ENCODE peak calls at places on chromosomes 7 and 10, in eight cellular contexts. T is Caco-2, X is kidney epithelial cell, U is testis, G is GM12878, K is aorta, M is AG04450, P is fibroblast of pulmonary artery. I is an unnamed sample.

GRCh38 chr10:28367865-28368541 is 65.1 kb upstream of the MPP7 start:
- DNase-seq in T (no peak), X (no peak), U (no peak), G (peak), K (no peak), M (no peak), P (no peak), I (no peak)

GRCh38 chr10:49552277-49552676 is 13.4 kb upstream of the ERCC6 start:
- DNase-seq in T (peak), X (no peak), U (no peak), G (no peak), K (no peak), M (no peak), P (peak), I (peak)

GRCh38 chr7:154686305-154686704 is 316.6 kb downstream of the PAXIP1 start:
- DNase-seq in T (no peak), X (no peak), U (no peak), G (no peak), K (no peak), M (no peak), P (no peak), I (no peak)

GRCh38 chr7:2086229-2086628 is 146.5 kb downstream of the MAD1L1 start:
- DNase-seq in T (no peak), X (no peak), U (no peak), G (no peak), K (no peak), M (no peak), P (no peak), I (no peak)

GRCh38 chr7:52129278-52129677 is 812.7 kb upstream of the COBL start:
- DNase-seq in T (no peak), X (no peak), U (no peak), G (no peak), K (no peak), M (no peak), P (no peak), I (no peak)

GRCh38 chr7:159141159-159141558 is 3.5 kb downstream of the VIPR2 start:
- DNase-seq in T (no peak), X (no peak), U (peak), G (no peak), K (no peak), M (no peak), P (no peak), I (no peak)

GRCh38 chr7:1296727-1297475 is 64.2 kb downstream of the UNCX start:
- DNase-seq in T (no peak), X (no peak), U (no peak), G (no peak), K (peak), M (no peak), P (no peak), I (no peak)

GRCh38 chr7:88001744-88002530 is 67.9 kb downstream of the ADAM22 start:
- DNase-seq in T (no peak), X (no peak), U (no peak), G (no peak), K (no peak), M (no peak), P (no peak), I (peak)

GRCh38 chr10:14099885-14100284 is 230.8 kb downstream of the FRMD4A start:
- DNase-seq in T (no peak), X (no peak), U (no peak), G (no peak), K (no peak), M (no peak), P (no peak), I (no peak)

GRCh38 chr7:155974186-155974897 is 162.1 kb upstream of the SHH start:
- DNase-seq in T (peak), X (no peak), U (peak), G (no peak), K (peak), M (no peak), P (no peak), I (no peak)

GRCh38 chr10:13062813-13063212 is 37.1 kb upstream of the OPTN start:
- DNase-seq in T (no peak), X (no peak), U (peak), G (no peak), K (no peak), M (no peak), P (no peak), I (no peak)

GRCh38 chr7:111198255-111198654 is 107.3 kb downstream of the LRRN3 start:
- DNase-seq in T (no peak), X (peak), U (no peak), G (no peak), K (no peak), M (peak), P (peak), I (peak)

GRCh38 chr10:107169516-107169915 is 5.0 kb upstream of the SORCS1 start:
- DNase-seq in T (no peak), X (no peak), U (no peak), G (no peak), K (no peak), M (no peak), P (no peak), I (no peak)

GRCh38 chr10:72039377-72039776 is 49.0 kb downstream of the SPOCK2 start:
- DNase-seq in T (peak), X (no peak), U (no peak), G (no peak), K (no peak), M (no peak), P (no peak), I (no peak)

GRCh38 chr10:96673318-96674099 is 46.8 kb downstream of the PIK3AP1 start:
- DNase-seq in T (peak), X (peak), U (peak), G (peak), K (no peak), M (peak), P (peak), I (peak)

GRCh38 chr7:101550641-101551531 is 78.2 kb downstream of the MYL10 start:
- DNase-seq in T (peak), X (no peak), U (no peak), G (no peak), K (peak), M (no peak), P (no peak), I (peak)

GRCh38 chr7:100211342-100211780 is 8.4 kb upstream of the PVRIG start:
- DNase-seq in T (no peak), X (no peak), U (no peak), G (peak), K (no peak), M (no peak), P (no peak), I (no peak)

GRCh38 chr7:21413502-21413901 is 14.4 kb upstream of the SP4 start:
- DNase-seq in T (no peak), X (no peak), U (no peak), G (no peak), K (no peak), M (no peak), P (no peak), I (no peak)

GRCh38 chr7:94696981-94697670 is 41.2 kb upstream of the SGCE start:
- DNase-seq in T (no peak), X (peak), U (peak), G (no peak), K (no peak), M (peak), P (peak), I (peak)

GRCh38 chr10:113788604-113789083 is 37.2 kb downstream of the PLEKHS1 start:
- DNase-seq in T (no peak), X (peak), U (no peak), G (peak), K (no peak), M (peak), P (peak), I (peak)

GRCh38 chr10:1573981-1574380 is 163.3 kb downstream of the ADARB2 start:
- DNase-seq in T (peak), X (no peak), U (no peak), G (no peak), K (no peak), M (no peak), P (no peak), I (no peak)

GRCh38 chr10:106467506-106467905 is 697.0 kb downstream of the SORCS1 start:
- DNase-seq in T (no peak), X (no peak), U (no peak), G (no peak), K (no peak), M (no peak), P (no peak), I (no peak)

GRCh38 chr10:106705576-106706526 is 458.7 kb downstream of the SORCS1 start:
- DNase-seq in T (peak), X (no peak), U (peak), G (no peak), K (no peak), M (peak), P (peak), I (peak)

GRCh38 chr10:126777726-126778125 is 107.2 kb upstream of the C10orf90 start:
- DNase-seq in T (no peak), X (no peak), U (no peak), G (no peak), K (no peak), M (no peak), P (no peak), I (no peak)

GRCh38 chr10:77689339-77689738 is 51.7 kb upstream of the KCNMA1 start:
- DNase-seq in T (no peak), X (no peak), U (no peak), G (no peak), K (no peak), M (no peak), P (no peak), I (no peak)
- H3K4me3 ChIP-seq in T (no peak), X (no peak), U (no peak), G (no peak), K (no peak), M (no peak), P (no peak), I (no peak)

DNA sequence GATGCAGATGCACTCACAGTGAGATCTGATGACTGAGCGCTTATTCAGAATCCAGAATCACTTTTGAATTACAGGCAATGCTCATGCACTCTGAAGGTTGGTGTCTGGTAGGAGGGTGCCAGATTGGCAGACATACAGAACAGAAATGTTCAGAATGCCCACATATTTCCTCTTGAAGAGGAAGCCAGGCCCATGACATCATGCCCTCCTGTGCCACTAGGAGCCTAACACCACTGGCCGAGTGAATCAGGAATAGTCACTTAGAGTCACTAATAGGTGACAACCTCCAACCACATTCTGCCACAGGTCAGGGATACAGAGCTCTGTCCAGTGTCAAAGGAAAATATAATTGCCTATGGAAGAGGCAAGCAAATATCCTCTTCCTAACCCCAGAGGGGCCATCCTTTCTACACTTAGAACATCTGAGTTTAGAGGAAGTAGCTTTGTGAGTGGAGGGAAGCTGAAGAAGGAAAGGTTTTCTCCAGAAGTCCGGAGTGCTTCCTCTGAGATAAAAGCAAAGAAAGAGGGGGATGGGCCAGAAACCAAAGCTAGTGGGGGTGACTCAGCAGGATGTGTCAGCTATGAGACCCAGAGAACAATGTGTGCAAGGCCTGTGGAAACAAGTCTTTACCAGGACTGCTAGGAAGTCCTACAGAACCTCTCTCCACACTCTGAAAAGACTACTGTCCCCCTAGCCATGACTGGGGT is 838.8 kb downstream of the GRID1 start:
- DNase-seq in T (no peak), X (no peak), U (no peak), G (no peak), K (no peak), M (no peak), P (peak), I (no peak)
- H3K4me3 ChIP-seq in T (no peak), X (no peak), U (no peak), G (no peak), K (no peak), M (no peak), P (no peak), I (no peak)

GRCh38 chr7:150567168-150567567 is at the start of gene GIMAP4:
- DNase-seq in T (no peak), X (no peak), U (no peak), G (no peak), K (no peak), M (no peak), P (no peak), I (no peak)
- H3K4me3 ChIP-seq in T (no peak), X (no peak), U (peak), G (peak), K (no peak), M (no peak), P (no peak), I (no peak)

GRCh38 chr7:44058759-44059218 is 6.6 kb downstream of the PGAM2 start:
- DNase-seq in T (no peak), X (no peak), U (no peak), G (no peak), K (peak), M (no peak), P (no peak), I (no peak)

GRCh38 chr7:44060948-44061644 is 4.3 kb downstream of the PGAM2 start:
- DNase-seq in T (no peak), X (no peak), U (no peak), G (no peak), K (peak), M (no peak), P (no peak), I (no peak)

GRCh38 chr7:44059219-44060090 is 5.9 kb downstream of the PGAM2 start:
- DNase-seq in T (peak), X (no peak), U (no peak), G (no peak), K (peak), M (no peak), P (no peak), I (no peak)

GRCh38 chr7:44061645-44062179 is 3.7 kb downstream of the PGAM2 start:
- DNase-seq in T (no peak), X (no peak), U (no peak), G (no peak), K (peak), M (no peak), P (no peak), I (no peak)

GRCh38 chr7:44060091-44060947 is 5.0 kb downstream of the PGAM2 start:
- DNase-seq in T (peak), X (no peak), U (no peak), G (no peak), K (peak), M (no peak), P (no peak), I (no peak)
- H3K4me3 ChIP-seq in T (no peak), X (no peak), U (no peak), G (no peak), K (no peak), M (no peak), P (no peak), I (no peak)

GRCh38 chr7:142407939-142408573 is 150.2 kb upstream of the PRSS58 start:
- DNase-seq in T (no peak), X (no peak), U (no peak), G (no peak), K (no peak), M (no peak), P (peak), I (no peak)
- H3K4me3 ChIP-seq in T (no peak), X (no peak), U (no peak), G (no peak), K (no peak), M (peak), P (peak), I (peak)

GRCh38 chr7:97734255-97734654 is 2.4 kb downstream of the TAC1 start:
- DNase-seq in T (no peak), X (no peak), U (no peak), G (no peak), K (no peak), M (no peak), P (no peak), I (no peak)
- H3K4me3 ChIP-seq in T (no peak), X (no peak), U (no peak), G (no peak), K (no peak), M (no peak), P (no peak), I (no peak)

DNA sequence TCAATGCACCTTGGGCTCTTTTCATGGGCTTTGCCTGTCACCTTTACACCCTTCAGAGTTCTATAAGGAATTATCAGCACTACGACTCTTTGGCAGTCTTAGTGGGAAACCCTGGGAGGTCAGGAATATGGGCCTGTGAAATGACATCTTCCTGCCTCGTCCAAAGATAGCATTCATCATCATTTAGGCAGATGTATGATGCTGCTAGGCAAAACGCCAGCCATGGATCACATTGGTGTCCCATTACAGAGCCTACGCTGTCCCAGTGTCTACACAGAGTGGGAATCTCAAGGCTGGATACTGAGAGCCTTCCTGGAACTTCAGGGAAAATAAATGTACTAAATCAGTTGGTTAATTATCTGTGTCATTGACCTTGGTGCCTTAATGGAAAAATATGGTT is 259.4 kb upstream of the CELF2 start:
- DNase-seq in T (no peak), X (no peak), U (no peak), G (no peak), K (no peak), M (no peak), P (no peak), I (no peak)
- H3K4me3 ChIP-seq in T (no peak), X (no peak), U (no peak), G (no peak), K (no peak), M (no peak), P (no peak), I (no peak)

DNA sequence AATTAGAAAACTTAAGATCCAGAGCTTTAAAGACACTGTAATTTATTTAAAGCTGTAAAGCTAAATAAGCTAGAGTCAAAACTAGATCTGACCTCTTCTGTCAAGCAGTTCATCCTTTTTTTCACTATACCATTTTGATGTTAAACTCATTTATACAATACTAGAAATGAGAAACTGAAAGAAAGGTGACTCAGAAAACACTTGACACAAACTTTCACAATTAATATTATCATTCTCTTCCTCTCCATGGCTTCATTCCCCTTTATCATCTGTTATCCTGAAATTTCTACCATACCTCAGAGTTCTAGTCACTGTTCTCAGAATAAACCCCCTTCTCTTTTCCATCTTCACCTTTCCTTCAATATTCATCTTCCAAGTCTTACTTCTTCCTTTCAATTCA is 1.3 kb downstream of the FIGNL1 start:
- DNase-seq in T (no peak), X (no peak), U (no peak), G (no peak), K (no peak), M (no peak), P (no peak), I (no peak)
- H3K4me3 ChIP-seq in T (no peak), X (no peak), U (no peak), G (peak), K (no peak), M (no peak), P (no peak), I (no peak)

DNA sequence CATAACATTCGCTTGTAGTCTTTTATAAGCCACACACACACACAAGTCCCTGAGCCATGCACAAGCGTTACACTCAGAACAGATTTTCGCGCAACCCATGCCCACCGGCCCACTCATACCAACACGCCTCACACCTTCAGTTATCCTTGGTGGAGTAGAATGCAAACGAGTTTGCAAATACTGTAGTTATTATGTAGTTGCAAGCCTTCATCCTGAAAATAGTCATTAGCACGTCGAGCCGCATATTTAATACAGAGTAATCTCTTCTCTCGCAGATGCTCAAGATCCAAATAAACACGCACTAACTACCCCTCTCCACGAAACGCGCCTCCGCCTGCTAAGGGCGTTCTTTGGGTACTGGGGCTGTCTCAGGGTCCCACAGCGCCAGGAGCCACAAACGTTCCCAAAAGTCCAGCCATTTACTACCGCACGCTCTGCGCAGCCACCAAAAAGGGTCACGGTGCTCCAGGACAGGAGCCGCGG is 1.8 kb downstream of the NKX2-3 start:
- DNase-seq in T (no peak), X (no peak), U (no peak), G (no peak), K (no peak), M (no peak), P (no peak), I (no peak)
- H3K4me3 ChIP-seq in T (peak), X (no peak), U (no peak), G (no peak), K (no peak), M (no peak), P (no peak), I (no peak)

DNA sequence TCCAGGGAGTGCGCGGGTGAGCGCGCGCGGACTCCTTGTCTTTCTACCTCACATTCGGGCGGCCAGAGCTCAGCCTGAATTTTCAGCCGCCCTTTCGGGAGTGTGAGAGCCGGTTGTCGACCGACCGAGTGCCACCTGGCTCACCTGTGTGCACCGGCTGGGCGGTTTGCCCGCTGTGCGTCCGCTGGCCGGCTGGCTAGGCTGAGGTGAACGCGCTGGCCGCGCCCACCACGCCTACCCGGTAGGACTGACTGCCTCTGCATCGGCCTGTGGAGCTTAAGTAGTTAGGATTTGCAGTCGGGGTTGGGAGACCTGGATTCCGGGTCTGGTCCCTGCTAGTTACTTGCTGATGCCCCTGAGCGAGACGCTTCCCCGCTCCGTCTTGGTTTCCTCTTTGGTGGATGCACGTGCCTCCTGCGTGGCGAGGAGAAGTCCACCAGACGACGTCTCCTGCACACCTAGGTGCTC is 553 bp downstream of the TSPAN15 start:
- DNase-seq in T (peak), X (no peak), U (no peak), G (no peak), K (no peak), M (no peak), P (no peak), I (no peak)
- H3K4me3 ChIP-seq in T (peak), X (peak), U (peak), G (peak), K (peak), M (peak), P (peak), I (peak)